ENCODE peak calls at places on chromosomes 1 and 21, in nine cellular contexts. C is CD4-positive, alpha-beta T cell; F is NB4; J is cardiac fibroblast; N is Calu3; G is activated CD8-positive, alpha-beta T cell treated with anti-CD3 and anti-CD28 coated beads for 36 hours; O is foreskin fibroblast; H is tibial artery; E is SK-N-SH. U is an unnamed sample.

GRCh38 chr1:24418898-24419628 is 3.5 kb downstream of the NIPAL3 start:
- DNase-seq in C (peak), F (peak), J (peak), N (no peak), G (peak), O (peak), H (no peak), E (no peak), U (no peak)

GRCh38 chr21:38733973-38734546 is 71.7 kb upstream of the ETS2 start:
- DNase-seq in C (peak), F (peak), J (peak), N (peak), G (peak), O (peak), H (peak), E (peak), U (peak)

GRCh38 chr1:223748773-223749733 is 36.7 kb downstream of the CAPN2 start:
- DNase-seq in C (peak), F (peak), J (peak), N (peak), G (peak), O (peak), H (peak), E (peak), U (peak)

GRCh38 chr1:13813398-13814012 is 113.5 kb downstream of the PRDM2 start:
- DNase-seq in C (peak), F (peak), J (no peak), N (no peak), G (peak), O (peak), H (no peak), E (peak), U (peak)

GRCh38 chr1:185309566-185309965 is 7.5 kb downstream of the IVNS1ABP start:
- DNase-seq in C (no peak), F (no peak), J (no peak), N (no peak), G (no peak), O (no peak), H (no peak), E (no peak), U (no peak)

GRCh38 chr1:25933479-25934365 is 27.5 kb upstream of the STMN1 start:
- DNase-seq in C (no peak), F (peak), J (no peak), N (no peak), G (no peak), O (no peak), H (no peak), E (no peak), U (no peak)

GRCh38 chr1:68808351-68808750 is 311.5 kb upstream of the DEPDC1 start:
- DNase-seq in C (no peak), F (peak), J (no peak), N (no peak), G (no peak), O (peak), H (no peak), E (peak), U (no peak)

GRCh38 chr21:39014751-39015150 is 168.5 kb downstream of the PSMG1 start:
- DNase-seq in C (no peak), F (peak), J (peak), N (no peak), G (no peak), O (peak), H (no peak), E (no peak), U (no peak)

GRCh38 chr1:48019714-48020315 is 22.6 kb upstream of the TRABD2B start:
- DNase-seq in C (no peak), F (no peak), J (no peak), N (no peak), G (no peak), O (peak), H (peak), E (no peak), U (no peak)

GRCh38 chr1:246351726-246352125 is 155.4 kb downstream of the SMYD3 start:
- DNase-seq in C (no peak), F (no peak), J (no peak), N (no peak), G (no peak), O (no peak), H (no peak), E (no peak), U (no peak)

GRCh38 chr1:224014328-224014649 is 99.6 kb upstream of the FBXO28 start:
- DNase-seq in C (no peak), F (no peak), J (peak), N (no peak), G (no peak), O (no peak), H (no peak), E (no peak), U (no peak)

GRCh38 chr1:205600085-205600484 is 31.7 kb downstream of the ELK4 start:
- DNase-seq in C (no peak), F (no peak), J (peak), N (no peak), G (peak), O (peak), H (no peak), E (no peak), U (peak)

GRCh38 chr1:43232071-43232470 is 37.7 kb upstream of the TMEM125 start:
- DNase-seq in C (no peak), F (no peak), J (peak), N (peak), G (no peak), O (peak), H (peak), E (no peak), U (no peak)

GRCh38 chr1:48069662-48070432 is 72.7 kb upstream of the TRABD2B start:
- DNase-seq in C (no peak), F (no peak), J (no peak), N (no peak), G (no peak), O (peak), H (peak), E (no peak), U (no peak)

GRCh38 chr1:170885551-170885950 is 49.8 kb upstream of the MROH9 start:
- DNase-seq in C (no peak), F (no peak), J (peak), N (no peak), G (no peak), O (peak), H (no peak), E (no peak), U (no peak)

GRCh38 chr1:3902111-3902511 is 2.0 kb upstream of the C1orf174 start:
- DNase-seq in C (no peak), F (no peak), J (no peak), N (no peak), G (peak), O (no peak), H (peak), E (no peak), U (no peak)

GRCh38 chr1:38006008-38006828 is 904 bp upstream of the FHL3 start:
- DNase-seq in C (no peak), F (no peak), J (no peak), N (no peak), G (no peak), O (no peak), H (peak), E (no peak), U (no peak)

GRCh38 chr1:113674591-113674990 is 84.7 kb downstream of the PHTF1 start:
- DNase-seq in C (no peak), F (no peak), J (peak), N (no peak), G (no peak), O (peak), H (no peak), E (no peak), U (no peak)

GRCh38 chr1:1788646-1789431 is 10.6 kb upstream of the NADK start:
- DNase-seq in C (no peak), F (peak), J (peak), N (peak), G (peak), O (peak), H (no peak), E (peak), U (no peak)
- TF ChIP-seq CTCF in C (peak), F (peak), J (peak), N (no peak), G (no peak), O (peak), H (no peak), E (peak), U (peak)

DNA sequence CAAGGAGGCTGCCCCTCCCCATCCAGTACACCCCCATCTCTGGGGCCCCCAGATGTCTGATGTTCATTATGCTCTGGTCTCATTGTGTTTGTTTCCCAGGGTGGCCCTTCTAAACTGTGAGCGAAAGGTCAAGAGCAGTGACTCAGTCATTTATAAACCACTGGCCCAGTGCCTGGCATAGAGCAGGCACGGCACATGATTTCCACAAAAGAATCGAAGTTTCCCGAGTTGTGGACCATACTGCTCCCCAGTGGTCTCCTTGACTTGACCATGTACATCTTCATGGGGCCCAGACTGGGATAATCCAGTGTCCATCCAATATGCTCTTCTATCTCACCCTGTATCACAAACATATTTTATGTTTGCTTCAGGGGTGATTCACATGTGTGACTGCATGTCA is 153.3 kb downstream of the NR5A2 start:
- DNase-seq in C (no peak), F (no peak), J (peak), N (peak), G (peak), O (peak), H (no peak), E (no peak), U (no peak)
- TF ChIP-seq CTCF in C (no peak), F (no peak), J (no peak), N (peak), G (no peak), O (no peak), H (no peak), E (peak), U (no peak)

DNA sequence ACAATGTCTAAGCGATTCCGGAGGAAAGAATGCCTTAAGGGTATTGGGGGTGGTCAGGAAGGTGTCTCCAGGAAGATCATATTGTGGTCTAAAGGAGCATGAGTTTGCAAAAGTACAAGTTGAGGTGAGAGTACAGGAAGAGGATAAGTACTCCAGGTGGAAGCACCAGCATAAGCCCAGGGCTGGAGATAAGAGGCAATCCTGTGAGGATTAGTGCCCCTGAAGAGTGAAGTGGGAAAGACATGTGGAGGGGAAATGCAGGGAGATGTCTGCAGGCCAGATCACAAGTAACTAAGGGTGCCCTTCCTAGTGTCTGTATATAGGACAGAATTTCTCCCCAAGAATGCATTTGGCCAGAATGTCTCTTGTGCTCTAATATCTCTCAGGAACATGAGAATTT is 188.3 kb upstream of the DPT start:
- DNase-seq in C (no peak), F (no peak), J (no peak), N (no peak), G (no peak), O (no peak), H (no peak), E (no peak), U (no peak)
- TF ChIP-seq CTCF in C (no peak), F (no peak), J (no peak), N (no peak), G (no peak), O (no peak), H (no peak), E (no peak), U (no peak)

GRCh38 chr1:231584117-231584516 is 42.5 kb upstream of the DISC1 start:
- DNase-seq in C (no peak), F (peak), J (peak), N (peak), G (peak), O (peak), H (no peak), E (peak), U (peak)
- TF ChIP-seq CTCF in C (no peak), F (peak), J (peak), N (peak), G (no peak), O (peak), H (no peak), E (peak), U (peak)